ENCODE peak calls at places on chromosome 3, in four cellular contexts. One of them, this sample, is unnamed.

GRCh38 chr3:112786881-112787625 is 59.6 kb downstream of the CD200R1L start:
- DNase-seq in suprapubic skin: no peak
- DNase-seq in astrocyte of the spinal cord: no peak
- DNase-seq in GM12865: no peak
- DNase-seq in this sample: no peak

GRCh38 chr3:23202921-23203650 is at the start of gene UBE2E2:
- DNase-seq in suprapubic skin: peak; percentile 84
- DNase-seq in astrocyte of the spinal cord: peak; percentile 52
- DNase-seq in GM12865: peak; percentile 87
- DNase-seq in this sample: peak; percentile 79

GRCh38 chr3:188646592-188646991 is 492.6 kb downstream of the LPP start:
- DNase-seq in suprapubic skin: no peak
- DNase-seq in astrocyte of the spinal cord: peak; percentile 33
- DNase-seq in GM12865: no peak
- DNase-seq in this sample: no peak

GRCh38 chr3:65330072-65330471 is 642.3 kb upstream of the ADAMTS9 start:
- DNase-seq in suprapubic skin: no peak
- DNase-seq in astrocyte of the spinal cord: peak; percentile 34
- DNase-seq in GM12865: no peak
- DNase-seq in this sample: no peak

GRCh38 chr3:18030371-18030870 is 288.0 kb upstream of the TBC1D5 start:
- DNase-seq in suprapubic skin: no peak
- DNase-seq in astrocyte of the spinal cord: no peak
- DNase-seq in GM12865: no peak
- DNase-seq in this sample: no peak

GRCh38 chr3:101720851-101721649 is 3.4 kb upstream of the CEP97 start:
- DNase-seq in suprapubic skin: no peak
- DNase-seq in astrocyte of the spinal cord: peak; percentile 41
- DNase-seq in GM12865: no peak
- DNase-seq in this sample: no peak

GRCh38 chr3:6204891-6205290 is 656.0 kb upstream of the GRM7 start:
- DNase-seq in suprapubic skin: no peak
- DNase-seq in astrocyte of the spinal cord: no peak
- DNase-seq in GM12865: peak; percentile 58
- DNase-seq in this sample: no peak

GRCh38 chr3:174685796-174686195 is 173.3 kb upstream of the NAALADL2 start:
- DNase-seq in suprapubic skin: no peak
- DNase-seq in astrocyte of the spinal cord: no peak
- DNase-seq in GM12865: no peak
- DNase-seq in this sample: no peak

GRCh38 chr3:71397046-71397445 is 186.5 kb downstream of the FOXP1 start:
- DNase-seq in suprapubic skin: no peak
- DNase-seq in astrocyte of the spinal cord: peak; percentile 39
- DNase-seq in GM12865: peak; percentile 18
- DNase-seq in this sample: no peak

GRCh38 chr3:133444071-133444774 is 44.4 kb downstream of the BFSP2 start:
- DNase-seq in suprapubic skin: no peak
- DNase-seq in astrocyte of the spinal cord: peak; percentile 49
- DNase-seq in GM12865: peak; percentile 55
- DNase-seq in this sample: no peak

GRCh38 chr3:117035785-117036184 is 326.2 kb downstream of the TUSC7 start:
- DNase-seq in suprapubic skin: no peak
- DNase-seq in astrocyte of the spinal cord: peak; percentile 4
- DNase-seq in GM12865: no peak
- DNase-seq in this sample: peak; percentile 23

GRCh38 chr3:188772886-188773285 is 398.9 kb upstream of the TPRG1 start:
- DNase-seq in suprapubic skin: no peak
- DNase-seq in astrocyte of the spinal cord: peak; percentile 85
- DNase-seq in GM12865: no peak
- DNase-seq in this sample: no peak

GRCh38 chr3:21551019-21551418 is 200.0 kb downstream of the ZNF385D start:
- DNase-seq in suprapubic skin: no peak
- DNase-seq in astrocyte of the spinal cord: peak; percentile 24
- DNase-seq in GM12865: no peak
- DNase-seq in this sample: no peak

GRCh38 chr3:171001957-171002694 is 24.4 kb downstream of the SLC2A2 start:
- DNase-seq in suprapubic skin: no peak
- DNase-seq in astrocyte of the spinal cord: peak; percentile 50
- DNase-seq in GM12865: no peak
- DNase-seq in this sample: no peak

GRCh38 chr3:192570315-192570714 is 157.0 kb downstream of the FGF12 start:
- DNase-seq in suprapubic skin: no peak
- DNase-seq in astrocyte of the spinal cord: no peak
- DNase-seq in GM12865: no peak
- DNase-seq in this sample: no peak

GRCh38 chr3:196177567-196177966 is 33.6 kb downstream of the ZDHHC19 start:
- DNase-seq in suprapubic skin: no peak
- DNase-seq in astrocyte of the spinal cord: no peak
- DNase-seq in GM12865: no peak
- DNase-seq in this sample: no peak

GRCh38 chr3:38646630-38647029 is 2.9 kb downstream of the SCN5A start:
- DNase-seq in suprapubic skin: peak; percentile 52
- DNase-seq in astrocyte of the spinal cord: peak; percentile 8
- DNase-seq in GM12865: peak; percentile 59
- DNase-seq in this sample: no peak

GRCh38 chr3:20288050-20288449 is 102.0 kb upstream of the SGO1 start:
- DNase-seq in suprapubic skin: no peak
- DNase-seq in astrocyte of the spinal cord: no peak
- DNase-seq in GM12865: no peak
- DNase-seq in this sample: no peak

GRCh38 chr3:38046027-38046426 is 7.0 kb downstream of the DLEC1 start:
- DNase-seq in suprapubic skin: no peak
- DNase-seq in astrocyte of the spinal cord: no peak
- DNase-seq in GM12865: no peak
- DNase-seq in this sample: no peak

GRCh38 chr3:106707347-106707746 is 669.9 kb upstream of the CCDC54 start:
- DNase-seq in suprapubic skin: no peak
- DNase-seq in astrocyte of the spinal cord: no peak
- DNase-seq in GM12865: no peak
- DNase-seq in this sample: no peak

GRCh38 chr3:134087046-134087974 is 57.6 kb upstream of the SLCO2A1 start:
- DNase-seq in suprapubic skin: no peak
- DNase-seq in astrocyte of the spinal cord: no peak
- DNase-seq in GM12865: no peak
- DNase-seq in this sample: no peak

GRCh38 chr3:134040066-134040465 is 10.3 kb upstream of the SLCO2A1 start:
- DNase-seq in suprapubic skin: no peak
- DNase-seq in astrocyte of the spinal cord: no peak
- DNase-seq in GM12865: no peak
- DNase-seq in this sample: no peak

GRCh38 chr3:167187211-167187610 is 192.9 kb downstream of the ZBBX start:
- DNase-seq in suprapubic skin: no peak
- DNase-seq in astrocyte of the spinal cord: no peak
- DNase-seq in GM12865: no peak
- DNase-seq in this sample: no peak

GRCh38 chr3:56557815-56558170 is 818 bp downstream of the CCDC66 start:
- DNase-seq in suprapubic skin: no peak
- DNase-seq in astrocyte of the spinal cord: no peak
- DNase-seq in GM12865: no peak
- DNase-seq in this sample: no peak

GRCh38 chr3:12954891-12955650 is 113.7 kb upstream of the RPL32 start:
- DNase-seq in suprapubic skin: peak; percentile 87
- DNase-seq in astrocyte of the spinal cord: peak; percentile 20
- DNase-seq in GM12865: peak; percentile 26
- DNase-seq in this sample: no peak

GRCh38 chr3:114363554-114364202 is 69.8 kb downstream of the TIGIT start:
- DNase-seq in suprapubic skin: no peak
- DNase-seq in astrocyte of the spinal cord: peak; percentile 73
- DNase-seq in GM12865: no peak
- DNase-seq in this sample: no peak

GRCh38 chr3:172984938-172985337 is 156.1 kb downstream of the SPATA16 start:
- DNase-seq in suprapubic skin: no peak
- DNase-seq in astrocyte of the spinal cord: no peak
- DNase-seq in GM12865: no peak
- DNase-seq in this sample: no peak

GRCh38 chr3:172991424-172991996 is 149.5 kb downstream of the SPATA16 start:
- DNase-seq in suprapubic skin: no peak
- DNase-seq in astrocyte of the spinal cord: no peak
- DNase-seq in GM12865: no peak
- DNase-seq in this sample: no peak

GRCh38 chr3:172989373-172989772 is 151.7 kb downstream of the SPATA16 start:
- DNase-seq in suprapubic skin: no peak
- DNase-seq in astrocyte of the spinal cord: no peak
- DNase-seq in GM12865: no peak
- DNase-seq in this sample: no peak

GRCh38 chr3:172982731-172983364 is 158.2 kb downstream of the SPATA16 start:
- DNase-seq in suprapubic skin: no peak
- DNase-seq in astrocyte of the spinal cord: peak; percentile 2
- DNase-seq in GM12865: no peak
- DNase-seq in this sample: no peak

DNA sequence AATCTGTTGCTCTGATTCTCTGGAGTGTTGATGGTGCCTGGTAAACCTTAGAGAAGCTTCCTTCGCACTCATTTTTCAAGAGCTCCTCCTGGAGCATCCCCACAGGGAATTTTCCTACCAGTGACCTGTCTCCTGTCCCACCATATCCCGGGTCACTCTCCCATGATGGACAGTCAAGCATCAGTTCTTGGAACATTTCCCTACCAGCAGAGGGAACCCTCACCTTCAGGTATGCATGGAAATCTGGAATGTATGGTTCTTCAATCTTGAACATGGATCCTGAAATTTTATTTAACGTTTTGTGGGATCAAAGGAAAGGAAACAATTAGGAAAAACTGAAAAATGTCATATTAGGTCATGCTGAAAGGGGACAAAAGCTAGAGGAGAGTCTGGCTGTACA is 153.8 kb downstream of the SPATA16 start:
- DNase-seq in suprapubic skin: no peak
- DNase-seq in astrocyte of the spinal cord: no peak
- DNase-seq in GM12865: no peak
- DNase-seq in this sample: no peak
- TF ChIP-seq CTCF in suprapubic skin: no peak
- TF ChIP-seq CTCF in astrocyte of the spinal cord: no peak
- TF ChIP-seq CTCF in GM12865: no peak
- TF ChIP-seq CTCF in this sample: peak; percentile 14

GRCh38 chr3:181569356-181569940 is 142.3 kb upstream of the SOX2 start:
- DNase-seq in suprapubic skin: no peak
- DNase-seq in astrocyte of the spinal cord: no peak
- DNase-seq in GM12865: no peak
- DNase-seq in this sample: no peak

GRCh38 chr3:181568248-181568647 is 143.5 kb upstream of the SOX2 start:
- DNase-seq in suprapubic skin: no peak
- DNase-seq in astrocyte of the spinal cord: peak; percentile 39
- DNase-seq in GM12865: no peak
- DNase-seq in this sample: no peak

GRCh38 chr3:181568693-181569092 is 143.0 kb upstream of the SOX2 start:
- DNase-seq in suprapubic skin: no peak
- DNase-seq in astrocyte of the spinal cord: no peak
- DNase-seq in GM12865: no peak
- DNase-seq in this sample: no peak

GRCh38 chr3:181572432-181572831 is 139.3 kb upstream of the SOX2 start:
- DNase-seq in suprapubic skin: no peak
- DNase-seq in astrocyte of the spinal cord: no peak
- DNase-seq in GM12865: no peak
- DNase-seq in this sample: no peak

DNA sequence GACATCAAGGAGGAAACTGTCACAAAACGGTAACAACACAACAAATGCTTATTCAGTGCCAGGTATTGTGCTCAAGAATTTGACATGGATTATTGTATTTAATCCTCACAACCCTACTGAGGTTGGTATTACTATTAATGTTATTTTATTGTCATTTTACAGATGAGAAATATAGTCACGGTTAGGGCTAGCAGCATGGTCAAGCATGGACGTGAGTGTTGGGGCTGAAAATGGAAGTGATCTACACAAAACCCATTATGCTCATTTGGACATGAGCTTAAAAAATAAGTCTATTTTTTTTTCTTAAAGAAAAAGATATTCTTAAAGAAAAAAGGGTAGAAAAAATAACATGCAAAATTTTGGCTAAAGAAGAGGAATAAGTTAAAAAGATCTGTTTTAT is 141.3 kb upstream of the SOX2 start:
- DNase-seq in suprapubic skin: no peak
- DNase-seq in astrocyte of the spinal cord: no peak
- DNase-seq in GM12865: no peak
- DNase-seq in this sample: no peak
- TF ChIP-seq CTCF in suprapubic skin: no peak
- TF ChIP-seq CTCF in astrocyte of the spinal cord: no peak
- TF ChIP-seq CTCF in GM12865: no peak
- TF ChIP-seq CTCF in this sample: no peak

GRCh38 chr3:121531269-121531668 is 14.5 kb downstream of the POLQ start:
- DNase-seq in suprapubic skin: no peak
- DNase-seq in astrocyte of the spinal cord: no peak
- DNase-seq in GM12865: no peak
- DNase-seq in this sample: no peak

GRCh38 chr3:121529308-121529707 is 16.5 kb downstream of the POLQ start:
- DNase-seq in suprapubic skin: no peak
- DNase-seq in astrocyte of the spinal cord: peak; percentile 20
- DNase-seq in GM12865: no peak
- DNase-seq in this sample: no peak
- TF ChIP-seq CTCF in suprapubic skin: no peak
- TF ChIP-seq CTCF in astrocyte of the spinal cord: peak; percentile 66
- TF ChIP-seq CTCF in GM12865: no peak
- TF ChIP-seq CTCF in this sample: peak; percentile 13

GRCh38 chr3:138046955-138047354 is 37.0 kb downstream of the CLDN18 start:
- DNase-seq in suprapubic skin: no peak
- DNase-seq in astrocyte of the spinal cord: no peak
- DNase-seq in GM12865: peak; percentile 84
- DNase-seq in this sample: no peak

GRCh38 chr3:138046084-138046483 is 36.1 kb downstream of the CLDN18 start:
- DNase-seq in suprapubic skin: no peak
- DNase-seq in astrocyte of the spinal cord: no peak
- DNase-seq in GM12865: peak; percentile 32
- DNase-seq in this sample: no peak

GRCh38 chr3:138047596-138048195 is 37.7 kb downstream of the CLDN18 start:
- DNase-seq in suprapubic skin: no peak
- DNase-seq in astrocyte of the spinal cord: no peak
- DNase-seq in GM12865: no peak
- DNase-seq in this sample: no peak

GRCh38 chr3:138051946-138052802 is 42.2 kb downstream of the CLDN18 start:
- DNase-seq in suprapubic skin: no peak
- DNase-seq in astrocyte of the spinal cord: peak; percentile 58
- DNase-seq in GM12865: peak; percentile 82
- DNase-seq in this sample: peak; percentile 57

DNA sequence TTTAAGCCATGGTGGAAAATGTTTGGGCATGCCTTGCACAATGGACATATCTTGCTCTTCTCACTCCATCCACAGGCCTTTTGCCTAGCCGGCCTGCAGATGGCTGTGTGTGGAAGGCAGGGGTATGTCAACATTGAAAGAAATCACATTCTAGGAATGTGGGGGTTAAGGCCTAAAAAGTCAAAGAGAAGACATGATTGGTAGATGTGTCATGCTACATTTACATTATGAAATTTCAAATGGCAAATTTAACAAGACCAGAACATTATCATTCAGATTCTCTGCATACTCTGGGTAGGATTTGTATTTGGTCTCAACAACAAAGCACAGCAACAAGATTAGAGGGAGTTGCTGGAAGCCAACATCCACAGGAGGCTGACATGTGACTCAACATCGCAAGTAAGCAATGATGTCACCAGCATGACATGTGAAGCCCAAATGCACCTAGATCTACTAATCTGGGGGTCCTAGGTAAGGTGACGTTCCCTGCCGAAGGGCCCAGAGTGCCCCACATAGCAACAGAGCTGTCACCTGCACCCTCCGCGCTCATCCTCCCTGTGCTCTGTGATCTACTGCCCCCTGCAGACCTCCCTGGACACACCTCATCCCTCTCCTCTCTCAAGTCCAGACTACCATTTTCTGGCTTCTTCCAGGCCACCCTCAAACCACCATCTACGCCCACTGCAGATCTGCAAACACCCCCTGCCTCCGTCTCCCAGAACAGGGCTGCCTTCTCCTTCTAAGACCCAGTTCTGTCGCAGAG is 39.4 kb downstream of the CLDN18 start:
- DNase-seq in suprapubic skin: no peak
- DNase-seq in astrocyte of the spinal cord: peak; percentile 62
- DNase-seq in GM12865: peak; percentile 37
- DNase-seq in this sample: no peak
- TF ChIP-seq CTCF in suprapubic skin: no peak
- TF ChIP-seq CTCF in astrocyte of the spinal cord: peak; percentile 13
- TF ChIP-seq CTCF in GM12865: no peak
- TF ChIP-seq CTCF in this sample: no peak